ENCODE peak calls at places on chromosomes 5 and 9, in six cellular contexts. A, B, L, Z, M and U are unnamed samples.

GRCh38 chr5:158023266-158023665 is 164.3 kb upstream of the CLINT1 start:
- DNase-seq in L (no peak), A (no peak), Z (no peak), B (no peak), M (no peak), U (no peak)

GRCh38 chr9:124399323-124399962 is 15.8 kb downstream of the PSMB7 start:
- DNase-seq in M (no peak), B (no peak), L (no peak), A (peak; percentile 64), Z (peak; percentile 63), U (no peak)

GRCh38 chr9:11962327-11962726 is 730.9 kb upstream of the TYRP1 start:
- DNase-seq in M (no peak), L (no peak), Z (no peak), B (no peak), A (no peak), U (no peak)

GRCh38 chr5:137856201-137856600 is 11.5 kb upstream of the MYOT start:
- DNase-seq in Z (no peak), L (no peak), A (no peak), B (no peak), M (no peak), U (no peak)

GRCh38 chr9:82254646-82255367 is 266.2 kb downstream of the SPATA31D1 start:
- DNase-seq in Z (no peak), L (no peak), A (no peak), B (no peak), M (no peak), U (no peak)

GRCh38 chr9:127128341-127129072 is 6.1 kb upstream of the ANGPTL2 start:
- DNase-seq in L (no peak), M (no peak), B (peak; percentile 51), A (no peak), Z (peak; percentile 30), U (no peak)

GRCh38 chr9:69647804-69648203 is 24.4 kb downstream of the APBA1 start:
- DNase-seq in B (no peak), A (no peak), Z (no peak), L (no peak), M (no peak), U (no peak)

GRCh38 chr5:9557696-9558095 is 11.8 kb upstream of the SEMA5A start:
- DNase-seq in M (no peak), A (no peak), Z (peak; percentile 89), B (no peak), L (no peak), U (no peak)

GRCh38 chr5:108739906-108740305 is 7.8 kb upstream of the FER start:
- DNase-seq in B (no peak), A (no peak), M (no peak), L (no peak), Z (no peak), U (no peak)

GRCh38 chr5:149082271-149082670 is 19.4 kb upstream of the SH3TC2 start:
- DNase-seq in M (no peak), L (no peak), Z (no peak), B (no peak), A (no peak), U (no peak)

GRCh38 chr5:88355490-88356050 is 86.9 kb upstream of the TMEM161B start:
- DNase-seq in M (no peak), B (no peak), Z (no peak), L (no peak), A (no peak), U (no peak)

GRCh38 chr9:35051069-35051967 is 21.1 kb downstream of the VCP start:
- DNase-seq in M (peak; percentile 31), A (peak; percentile 87), B (no peak), L (no peak), Z (peak; percentile 57), U (peak; percentile 15)

GRCh38 chr9:98962861-98963260 is 19.2 kb downstream of the COL15A1 start:
- DNase-seq in A (peak; percentile 73), L (no peak), B (no peak), M (no peak), Z (peak; percentile 58), U (no peak)

GRCh38 chr5:132822650-132823480 is 7.6 kb downstream of the SHROOM1 start:
- DNase-seq in A (peak; percentile 88), Z (no peak), L (no peak), M (no peak), B (peak; percentile 63), U (no peak)

GRCh38 chr5:88785396-88786216 is 97.4 kb downstream of the MEF2C start:
- DNase-seq in Z (peak; percentile 89), A (peak; percentile 23), M (no peak), B (peak; percentile 44), L (no peak), U (no peak)

GRCh38 chr5:148412124-148412523 is 28.4 kb downstream of the FBXO38 start:
- DNase-seq in Z (no peak), L (no peak), M (no peak), B (no peak), A (no peak), U (no peak)

GRCh38 chr5:131282235-131282634 is 18.4 kb downstream of the CDC42SE2 start:
- DNase-seq in B (no peak), A (no peak), Z (no peak), M (no peak), L (no peak), U (no peak)

GRCh38 chr5:125117556-125117955 is 371.1 kb upstream of the ZNF608 start:
- DNase-seq in A (no peak), B (no peak), L (no peak), Z (peak; percentile 54), M (no peak), U (no peak)

GRCh38 chr5:22649076-22649475 is 204.1 kb downstream of the CDH12 start:
- DNase-seq in L (no peak), A (no peak), Z (no peak), M (no peak), B (no peak), U (no peak)

GRCh38 chr9:26129216-26129615 is 451.0 kb upstream of the TUSC1 start:
- DNase-seq in B (no peak), Z (no peak), M (no peak), L (no peak), A (no peak), U (no peak)

GRCh38 chr9:7844283-7844682 is 44.7 kb upstream of the DMAC1 start:
- DNase-seq in B (no peak), A (peak; percentile 70), L (no peak), Z (no peak), M (peak; percentile 17), U (no peak)

GRCh38 chr9:6757988-6758417 is 230 bp downstream of the KDM4C start:
- DNase-seq in A (peak; percentile 97), M (no peak), B (no peak), Z (no peak), L (no peak), U (no peak)